ENCODE peak calls at places on chromosomes 1 and 21, in six cellular contexts. K is HCT116; J is CD8-positive, alpha-beta T cell; Q is tibial nerve; T is astrocyte; B is neural progenitor cell. G is an unnamed sample. For H3K4me1, the result is how much of the 10 kb centered on the place peaks cover.

GRCh38 chr1:17419626-17420328 is 19.7 kb downstream of the RCC2 start:
- DNase-seq in K (no peak), J (peak), Q (peak), T (no peak), B (peak), G (no peak)

GRCh38 chr21:35484032-35484431 is 434.9 kb upstream of the RUNX1 start:
- DNase-seq in K (no peak), J (no peak), Q (no peak), T (no peak), B (no peak), G (no peak)

GRCh38 chr1:204821924-204822323 is 48.7 kb upstream of the NFASC start:
- DNase-seq in K (no peak), J (no peak), Q (no peak), T (no peak), B (no peak), G (no peak)

GRCh38 chr1:244361764-244362473 is 89.8 kb downstream of the ADSS2 start:
- DNase-seq in K (no peak), J (no peak), Q (no peak), T (peak), B (peak), G (no peak)

GRCh38 chr1:173410794-173411236 is 66.3 kb upstream of the PRDX6 start:
- DNase-seq in K (no peak), J (no peak), Q (no peak), T (no peak), B (no peak), G (no peak)

GRCh38 chr1:212737559-212737958 is 37.9 kb upstream of the BATF3 start:
- DNase-seq in K (no peak), J (no peak), Q (no peak), T (no peak), B (no peak), G (no peak)

GRCh38 chr1:16905856-16906702 is 10.3 kb downstream of the RNU1-2 start:
- DNase-seq in K (no peak), J (no peak), Q (no peak), T (no peak), B (no peak), G (no peak)

GRCh38 chr1:210757677-210758076 is 376.3 kb downstream of the KCNH1 start:
- DNase-seq in K (no peak), J (no peak), Q (no peak), T (no peak), B (no peak), G (no peak)

GRCh38 chr21:41610042-41610839 is 102.3 kb upstream of the TMPRSS2 start:
- DNase-seq in K (peak), J (no peak), Q (no peak), T (peak), B (peak), G (peak)

GRCh38 chr1:48619529-48619928 is 147.5 kb upstream of the SPATA6 start:
- DNase-seq in K (peak), J (no peak), Q (no peak), T (peak), B (peak), G (peak)

GRCh38 chr1:71561206-71561605 is 480.4 kb upstream of the ZRANB2 start:
- DNase-seq in K (no peak), J (no peak), Q (no peak), T (peak), B (no peak), G (no peak)

GRCh38 chr1:22527555-22528296 is 35.6 kb upstream of the EPHA8 start:
- DNase-seq in K (no peak), J (no peak), Q (no peak), T (no peak), B (peak), G (peak)
- TF ChIP-seq CTCF in K (no peak), J (no peak), Q (no peak), T (no peak), B (peak), G (no peak)

DNA sequence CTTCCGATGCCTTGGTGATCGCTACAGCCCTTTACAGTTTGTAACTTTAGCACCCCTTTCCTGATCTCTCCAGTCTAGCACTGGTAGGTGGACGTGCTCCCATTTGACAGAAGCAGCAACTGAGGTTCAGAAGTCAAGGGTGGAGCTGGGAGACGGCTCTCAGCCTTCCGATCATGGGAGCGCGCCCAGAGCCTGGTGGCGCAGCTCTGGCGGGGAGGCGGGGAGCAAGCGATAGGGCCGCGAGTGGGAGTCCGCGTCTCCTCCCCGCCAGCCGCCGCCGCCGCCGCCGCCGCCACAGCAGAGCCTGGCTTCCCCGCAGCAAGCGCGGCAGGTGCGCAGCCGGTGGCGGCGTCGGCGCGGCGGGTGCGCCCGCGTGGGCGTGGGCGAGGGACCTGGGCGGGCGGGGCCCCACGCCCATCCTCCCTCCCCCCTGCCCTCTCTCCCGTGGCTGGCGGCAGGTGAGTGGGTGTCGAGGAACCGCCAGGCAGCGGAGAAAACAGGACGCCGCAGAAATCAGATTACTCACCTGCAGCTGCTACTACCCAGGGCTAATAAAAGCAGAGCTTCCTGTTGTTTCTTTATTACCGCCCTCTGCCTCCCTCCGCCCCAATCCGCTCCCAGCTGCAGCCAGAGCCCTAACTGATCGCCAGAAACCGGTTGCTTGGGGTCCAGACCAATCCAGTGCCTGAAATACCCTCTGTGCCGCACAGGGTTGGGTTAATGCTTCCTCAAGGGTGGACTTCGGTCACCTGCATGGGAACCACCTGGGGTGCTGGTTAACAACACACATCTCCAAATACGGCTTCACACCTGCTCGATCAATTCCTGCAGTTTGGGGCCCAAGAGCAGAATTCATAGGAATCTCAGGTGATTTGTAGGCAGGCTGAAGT is 60.2 kb upstream of the ID3 start:
- DNase-seq in K (no peak), J (peak), Q (no peak), T (peak), B (peak), G (no peak)
- H3K4me3 ChIP-seq in K (peak), J (peak), Q (peak), T (peak), B (peak), G (peak)

GRCh38 chr1:203278885-203279406 is 26.4 kb upstream of the BTG2 start:
- DNase-seq in K (no peak), J (no peak), Q (no peak), T (no peak), B (no peak), G (no peak)
- H3K4me1 ChIP-seq in K (under half), J (under half), Q (under half), T (under half), B (under half), G (under half)

GRCh38 chr1:165699577-165699976 is 1.2 kb upstream of the ALDH9A1 start:
- DNase-seq in K (no peak), J (no peak), Q (no peak), T (no peak), B (peak), G (no peak)

GRCh38 chr1:165695011-165695410 is 3.4 kb downstream of the ALDH9A1 start:
- DNase-seq in K (no peak), J (no peak), Q (no peak), T (no peak), B (no peak), G (no peak)

GRCh38 chr1:165697491-165697880 is 876 bp downstream of the ALDH9A1 start:
- DNase-seq in K (no peak), J (no peak), Q (no peak), T (peak), B (peak), G (no peak)

GRCh38 chr1:165696625-165697100 is 1.7 kb downstream of the ALDH9A1 start:
- DNase-seq in K (no peak), J (no peak), Q (no peak), T (peak), B (peak), G (no peak)

GRCh38 chr1:165697881-165698842 is at the start of gene ALDH9A1:
- DNase-seq in K (peak), J (peak), Q (peak), T (peak), B (peak), G (peak)
- TF ChIP-seq CTCF in K (peak), J (no peak), Q (peak), T (no peak), B (peak), G (peak)

G was measured in RWPE2.